ENCODE peak calls at places on chromosomes 4 and X, in seven cellular contexts. L, U, J, A, K, F and H are unnamed samples.

GRCh38 chr4:25172964-25173917 is 13.0 kb upstream of the SEPSECS start:
- DNase-seq in L (peak), U (peak), J (peak), A (no peak), K (no peak), F (no peak), H (no peak)

GRCh38 chr4:48138936-48139335 is 4.9 kb upstream of the TXK start:
- DNase-seq in L (no peak), U (no peak), J (no peak), A (no peak), K (no peak), F (no peak), H (no peak)

GRCh38 chrX:31459361-31459760 is 387.5 kb upstream of the FTHL17 start:
- DNase-seq in L (no peak), U (no peak), J (no peak), A (no peak), K (no peak), F (no peak), H (no peak)

GRCh38 chr4:77959566-77960338 is 97.1 kb downstream of the MRPL1 start:
- DNase-seq in L (peak), U (no peak), J (no peak), A (no peak), K (no peak), F (no peak), H (no peak)

GRCh38 chrX:41468647-41469323 is 21.6 kb downstream of the NYX start:
- DNase-seq in L (no peak), U (no peak), J (peak), A (no peak), K (no peak), F (no peak), H (no peak)

GRCh38 chrX:52217494-52218160 is 32.9 kb downstream of the MAGED4 start:
- DNase-seq in L (no peak), U (no peak), J (no peak), A (no peak), K (no peak), F (no peak), H (no peak)

GRCh38 chr4:159378056-159378616 is 275.3 kb downstream of the RAPGEF2 start:
- DNase-seq in L (no peak), U (no peak), J (no peak), A (no peak), K (peak), F (no peak), H (no peak)

GRCh38 chr4:69060651-69061308 is 35.5 kb upstream of the UGT2B7 start:
- DNase-seq in L (no peak), U (no peak), J (no peak), A (no peak), K (no peak), F (no peak), H (no peak)

GRCh38 chr4:158671915-158672806 is at the start of gene ETFDH:
- DNase-seq in L (peak), U (peak), J (peak), A (peak), K (peak), F (peak), H (peak)

GRCh38 chr4:146442801-146443200 is 78.9 kb downstream of the SLC10A7 start:
- DNase-seq in L (no peak), U (no peak), J (no peak), A (no peak), K (no peak), F (no peak), H (no peak)

GRCh38 chr4:156169861-156170260 is 216.2 kb upstream of the CTSO start:
- DNase-seq in L (no peak), U (no peak), J (no peak), A (no peak), K (no peak), F (no peak), H (no peak)

GRCh38 chrX:40102393-40103381 is 4.9 kb upstream of the BCOR start:
- DNase-seq in L (no peak), U (no peak), J (no peak), A (no peak), K (no peak), F (no peak), H (no peak)

GRCh38 chr4:80336582-80336981 is 1.1 kb downstream of the CFAP299 start:
- DNase-seq in L (peak), U (peak), J (no peak), A (no peak), K (no peak), F (peak), H (no peak)

GRCh38 chrX:1533083-1533482 is 3.9 kb downstream of the P2RY8 start:
- DNase-seq in L (no peak), U (no peak), J (no peak), A (no peak), K (no peak), F (no peak), H (no peak)

GRCh38 chr4:128916832-128917231 is 107.3 kb downstream of the JADE1 start:
- DNase-seq in L (no peak), U (no peak), J (peak), A (no peak), K (no peak), F (peak), H (no peak)

GRCh38 chr4:1976416-1977352 is 32.1 kb downstream of the NELFA start:
- DNase-seq in L (no peak), U (no peak), J (no peak), A (no peak), K (no peak), F (no peak), H (no peak)

GRCh38 chrX:121013897-121014455 is 28.4 kb upstream of the CT47A1 start:
- DNase-seq in L (no peak), U (no peak), J (no peak), A (no peak), K (no peak), F (no peak), H (no peak)

GRCh38 chr4:111854494-111855087 is 290.7 kb upstream of the FAM241A start:
- DNase-seq in L (peak), U (peak), J (peak), A (no peak), K (no peak), F (no peak), H (no peak)

GRCh38 chr4:53840643-53841042 is 223.8 kb downstream of the CHIC2 start:
- DNase-seq in L (no peak), U (no peak), J (no peak), A (no peak), K (no peak), F (no peak), H (no peak)

GRCh38 chr4:61204353-61204752 is 4.2 kb downstream of the ADGRL3 start:
- DNase-seq in L (no peak), U (no peak), J (no peak), A (no peak), K (no peak), F (no peak), H (no peak)

GRCh38 chr4:189092596-189092995 is 848.1 kb upstream of the FRG1 start:
- DNase-seq in L (no peak), U (no peak), J (no peak), A (no peak), K (no peak), F (no peak), H (no peak)

GRCh38 chr4:176592976-176593375 is 199.7 kb downstream of the VEGFC start:
- DNase-seq in L (no peak), U (no peak), J (no peak), A (no peak), K (no peak), F (no peak), H (no peak)

GRCh38 chr4:663438-664428 is 10.3 kb downstream of the ATP5ME start:
- DNase-seq in L (no peak), U (peak), J (no peak), A (peak), K (peak), F (peak), H (peak)
- H3K4me3 ChIP-seq in L (no peak), U (peak), J (peak), A (peak), K (peak), F (peak), H (peak)

GRCh38 chrX:34893741-34894140 is 48.9 kb upstream of the FAM47B start:
- DNase-seq in L (no peak), U (no peak), J (no peak), A (no peak), K (no peak), F (no peak), H (no peak)
- TF ChIP-seq CTCF in L (no peak), U (no peak), J (peak), A (no peak), K (no peak), F (no peak), H (peak)

GRCh38 chr4:17546222-17546621 is 30.8 kb upstream of the LAP3 start:
- DNase-seq in L (no peak), U (no peak), J (no peak), A (no peak), K (no peak), F (no peak), H (no peak)
- H3K27ac ChIP-seq in L (no peak), U (no peak), J (no peak), A (no peak), K (no peak), F (no peak), H (no peak)

DNA sequence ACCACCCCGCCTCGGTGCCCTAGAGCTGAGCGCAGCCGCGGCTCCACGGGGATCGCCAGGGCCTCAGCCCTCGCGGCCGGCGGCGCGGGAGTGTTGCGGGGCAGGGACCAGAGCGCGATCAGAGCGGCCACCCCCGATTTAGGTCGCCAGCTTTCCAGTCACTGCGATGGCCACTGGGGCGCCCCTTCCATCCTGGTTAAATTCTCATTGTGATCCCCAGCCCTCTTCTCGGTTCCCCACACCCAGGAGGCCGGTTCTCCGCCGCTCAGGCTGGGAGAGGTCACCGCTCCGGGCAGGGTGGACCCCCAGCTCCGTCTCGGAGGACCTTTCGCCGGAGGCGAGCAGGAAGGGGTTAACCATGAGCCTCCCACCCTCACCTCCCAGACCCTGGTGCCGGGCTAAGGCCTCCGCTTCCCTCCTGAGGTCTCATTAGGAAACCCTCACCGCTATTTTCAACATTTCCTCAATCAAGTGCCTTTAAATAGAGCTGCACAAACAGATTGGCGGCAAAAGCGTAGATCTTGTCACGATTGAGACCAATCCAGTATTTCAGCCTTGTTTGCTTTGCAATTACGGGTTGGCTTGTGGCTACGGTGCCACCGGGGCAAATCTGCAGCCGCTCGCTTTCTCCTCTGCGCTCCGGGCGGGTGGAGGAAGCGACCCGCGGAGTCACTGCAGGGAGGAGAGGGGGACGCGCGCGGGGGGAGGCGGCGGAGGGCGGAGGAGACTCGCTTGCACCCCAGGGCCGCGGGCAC is 8.3 kb upstream of the HAND2 start:
- DNase-seq in L (no peak), U (peak), J (no peak), A (no peak), K (peak), F (no peak), H (no peak)
- H3K4me3 ChIP-seq in L (peak), U (no peak), J (peak), A (peak), K (peak), F (no peak), H (peak)

DNA sequence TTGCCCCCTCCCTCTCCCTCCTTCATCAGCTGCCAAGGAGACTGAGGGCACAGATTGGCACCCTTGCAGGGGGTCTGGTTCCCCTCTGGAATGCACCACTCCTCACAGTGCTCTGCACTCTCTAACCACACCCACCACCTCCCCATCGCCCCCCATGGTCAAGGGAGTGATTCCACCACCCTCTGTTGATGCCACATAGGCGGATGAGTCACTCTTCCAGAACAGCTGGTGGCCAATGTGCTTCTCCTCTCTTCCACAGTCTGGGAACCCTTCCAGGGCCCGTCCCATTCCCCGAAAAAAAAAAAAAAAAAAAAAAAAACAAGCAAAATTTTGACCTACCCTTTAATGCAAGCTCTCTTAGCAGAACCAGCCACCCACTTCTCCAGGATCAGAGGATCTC is 341.3 kb upstream of the KLF3 start:
- DNase-seq in L (peak), U (no peak), J (peak), A (no peak), K (no peak), F (no peak), H (peak)
- TF ChIP-seq CTCF in L (no peak), U (no peak), J (no peak), A (no peak), K (no peak), F (no peak), H (no peak)

GRCh38 chrX:71056857-71057256 is 11.3 kb downstream of the SNX12 start:
- DNase-seq in L (no peak), U (no peak), J (no peak), A (no peak), K (no peak), F (no peak), H (no peak)

GRCh38 chrX:71053217-71053621 is 14.9 kb downstream of the SNX12 start:
- DNase-seq in L (no peak), U (peak), J (peak), A (no peak), K (no peak), F (no peak), H (no peak)

GRCh38 chrX:71058116-71058515 is 10.0 kb downstream of the SNX12 start:
- DNase-seq in L (no peak), U (no peak), J (no peak), A (no peak), K (no peak), F (no peak), H (no peak)

DNA sequence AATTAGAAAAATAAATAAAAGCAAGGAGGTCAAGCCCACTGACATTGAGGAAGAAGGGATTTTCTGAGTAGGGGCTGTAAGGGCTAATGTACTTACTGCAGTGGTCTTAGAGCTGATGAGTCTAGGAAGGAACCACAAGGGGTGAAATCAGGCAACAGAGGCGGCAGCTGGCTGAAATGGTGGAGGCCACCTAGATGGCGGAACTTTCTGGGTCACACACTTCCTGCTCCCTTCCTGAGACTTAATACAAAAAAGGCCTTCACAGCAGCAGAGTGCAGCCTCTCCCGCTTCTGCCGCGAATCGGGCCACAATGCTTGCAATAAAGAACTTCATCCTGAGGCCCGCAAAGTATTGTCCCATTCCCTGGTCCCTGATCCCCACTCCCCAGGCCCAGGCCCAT is 15.4 kb downstream of the SNX12 start:
- DNase-seq in L (no peak), U (no peak), J (no peak), A (no peak), K (no peak), F (no peak), H (no peak)
- H3K27ac ChIP-seq in L (no peak), U (no peak), J (no peak), A (no peak), K (no peak), F (no peak), H (no peak)

GRCh38 chr4:26344901-26345300 is 24.1 kb downstream of the RBPJ start:
- DNase-seq in L (no peak), U (no peak), J (no peak), A (no peak), K (no peak), F (no peak), H (no peak)

GRCh38 chr4:26349496-26349895 is 28.7 kb downstream of the RBPJ start:
- DNase-seq in L (no peak), U (no peak), J (no peak), A (no peak), K (no peak), F (no peak), H (no peak)

GRCh38 chr4:26345541-26345940 is 24.7 kb downstream of the RBPJ start:
- DNase-seq in L (no peak), U (no peak), J (no peak), A (no peak), K (no peak), F (no peak), H (no peak)

GRCh38 chr4:26343041-26343403 is 22.2 kb downstream of the RBPJ start:
- DNase-seq in L (no peak), U (no peak), J (no peak), A (no peak), K (no peak), F (no peak), H (no peak)

GRCh38 chr4:26346203-26346620 is 25.4 kb downstream of the RBPJ start:
- DNase-seq in L (peak), U (no peak), J (no peak), A (no peak), K (no peak), F (no peak), H (no peak)
- H3K4me3 ChIP-seq in L (no peak), U (no peak), J (no peak), A (peak), K (no peak), F (no peak), H (no peak)